ENCODE peak calls at places on chromosomes 12 and 14, in five cellular contexts. One of them, this sample, is unnamed.

GRCh38 chr12:20701106-20701505 is 6.0 kb downstream of the SLCO1C1 start:
- DNase-seq in fibroblast of gingiva: no peak
- DNase-seq in HS-5: no peak
- DNase-seq in stromal cell of bone marrow: no peak
- DNase-seq in Ammon's horn: no peak
- DNase-seq in this sample: no peak

GRCh38 chr14:58131386-58131785 is 20.6 kb downstream of the ARMH4 start:
- DNase-seq in fibroblast of gingiva: no peak
- DNase-seq in HS-5: no peak
- DNase-seq in stromal cell of bone marrow: peak; percentile 6
- DNase-seq in Ammon's horn: no peak
- DNase-seq in this sample: peak; percentile 31

GRCh38 chr14:58297412-58297761 is 968 bp upstream of the ARID4A start:
- DNase-seq in fibroblast of gingiva: peak; percentile 53
- DNase-seq in HS-5: peak; percentile 18
- DNase-seq in stromal cell of bone marrow: no peak
- DNase-seq in Ammon's horn: no peak
- DNase-seq in this sample: no peak

GRCh38 chr14:104917992-104918391 is 6.7 kb upstream of the PLD4 start:
- DNase-seq in fibroblast of gingiva: no peak
- DNase-seq in HS-5: no peak
- DNase-seq in stromal cell of bone marrow: no peak
- DNase-seq in Ammon's horn: no peak
- DNase-seq in this sample: no peak

GRCh38 chr12:57461326-57461903 is 1.8 kb downstream of the GLI1 start:
- DNase-seq in fibroblast of gingiva: peak; percentile 29
- DNase-seq in HS-5: no peak
- DNase-seq in stromal cell of bone marrow: no peak
- DNase-seq in Ammon's horn: no peak
- DNase-seq in this sample: no peak

GRCh38 chr14:103126088-103126872 is 3.0 kb downstream of the TNFAIP2 start:
- DNase-seq in fibroblast of gingiva: no peak
- DNase-seq in HS-5: no peak
- DNase-seq in stromal cell of bone marrow: no peak
- DNase-seq in Ammon's horn: no peak
- DNase-seq in this sample: no peak

GRCh38 chr12:21169878-21170472 is 39.0 kb downstream of the SLCO1B1 start:
- DNase-seq in fibroblast of gingiva: peak; percentile 4
- DNase-seq in HS-5: no peak
- DNase-seq in stromal cell of bone marrow: peak; percentile 5
- DNase-seq in Ammon's horn: no peak
- DNase-seq in this sample: peak; percentile 37

GRCh38 chr12:75984577-75985182 is 46.9 kb downstream of the PHLDA1 start:
- DNase-seq in fibroblast of gingiva: no peak
- DNase-seq in HS-5: no peak
- DNase-seq in stromal cell of bone marrow: no peak
- DNase-seq in Ammon's horn: no peak
- DNase-seq in this sample: no peak

GRCh38 chr12:2796187-2796663 is 1.5 kb downstream of the FKBP4 start:
- DNase-seq in fibroblast of gingiva: no peak
- DNase-seq in HS-5: no peak
- DNase-seq in stromal cell of bone marrow: no peak
- DNase-seq in Ammon's horn: no peak
- DNase-seq in this sample: no peak

This sample was measured in HepG2.